ENCODE peak calls at places on chromosomes 13 and 19, in four cellular contexts. D is K562, P is SK-N-SH, W is H1. V is an unnamed sample.

GRCh38 chr13:30466841-30467252 is 1.1 kb upstream of the HMGB1 start:
- DNase-seq in D (peak), P (no peak), W (no peak), V (no peak)

GRCh38 chr19:43624933-43625332 is 5.5 kb upstream of the ZNF428 start:
- DNase-seq in D (peak), P (no peak), W (peak), V (peak)

GRCh38 chr13:33871207-33872004 is 53.5 kb downstream of the RFC3 start:
- DNase-seq in D (no peak), P (no peak), W (no peak), V (no peak)

GRCh38 chr19:8017808-8018207 is 12.4 kb upstream of the ELAVL1 start:
- DNase-seq in D (peak), P (no peak), W (no peak), V (no peak)

GRCh38 chr13:103325675-103326074 is 259.5 kb upstream of the SLC10A2 start:
- DNase-seq in D (no peak), P (no peak), W (no peak), V (no peak)

GRCh38 chr19:58361900-58362271 is 665 bp downstream of the ZNF497 start:
- DNase-seq in D (peak), P (peak), W (no peak), V (no peak)

GRCh38 chr19:17052439-17052838 is 22.8 kb downstream of the HAUS8 start:
- DNase-seq in D (peak), P (peak), W (peak), V (peak)

GRCh38 chr13:97944396-97945029 is 9.0 kb upstream of the IPO5 start:
- DNase-seq in D (no peak), P (no peak), W (no peak), V (no peak)

GRCh38 chr19:6480843-6481415 is 658 bp downstream of the DENND1C start:
- DNase-seq in D (no peak), P (no peak), W (no peak), V (no peak)

GRCh38 chr19:38559428-38560401 is 58.0 kb downstream of the MAP4K1 start:
- DNase-seq in D (no peak), P (no peak), W (no peak), V (no peak)

GRCh38 chr13:44516771-44517170 is 59.4 kb downstream of the TSC22D1 start:
- DNase-seq in D (no peak), P (no peak), W (no peak), V (peak)

GRCh38 chr19:23547156-23547555 is 139.9 kb downstream of the ZNF675 start:
- DNase-seq in D (no peak), P (no peak), W (no peak), V (no peak)

GRCh38 chr13:32537580-32538233 is 888 bp downstream of the N4BP2L2 start:
- DNase-seq in D (peak), P (no peak), W (peak), V (peak)

GRCh38 chr13:38223093-38223492 is 126.6 kb upstream of the UFM1 start:
- DNase-seq in D (peak), P (no peak), W (no peak), V (peak)

GRCh38 chr13:30829145-30829544 is 76.9 kb upstream of the MEDAG start:
- DNase-seq in D (no peak), P (no peak), W (no peak), V (no peak)

GRCh38 chr19:8305798-8306197 is 2.4 kb downstream of the CD320 start:
- DNase-seq in D (no peak), P (no peak), W (no peak), V (peak)

GRCh38 chr13:77036294-77036693 is 9.3 kb upstream of the FBXL3 start:
- DNase-seq in D (no peak), P (no peak), W (no peak), V (no peak)

GRCh38 chr13:77031869-77032268 is 4.9 kb upstream of the FBXL3 start:
- DNase-seq in D (no peak), P (no peak), W (no peak), V (no peak)

GRCh38 chr13:77033717-77034302 is 6.9 kb upstream of the FBXL3 start:
- DNase-seq in D (no peak), P (no peak), W (no peak), V (no peak)

GRCh38 chr13:77038907-77039470 is 12.0 kb upstream of the FBXL3 start:
- DNase-seq in D (no peak), P (no peak), W (no peak), V (no peak)

GRCh38 chr13:77034883-77035282 is 7.9 kb upstream of the FBXL3 start:
- DNase-seq in D (no peak), P (no peak), W (no peak), V (no peak)
- TF ChIP-seq TEAD4 in D (no peak), P (no peak), W (no peak), V (no peak)

GRCh38 chr19:55300821-55301458 is 17.1 kb downstream of the BRSK1 start:
- DNase-seq in D (peak), P (no peak), W (no peak), V (no peak)

GRCh38 chr19:55304279-55304978 is 20.6 kb downstream of the BRSK1 start:
- DNase-seq in D (peak), P (peak), W (peak), V (peak)

GRCh38 chr19:55303477-55303876 is 19.7 kb downstream of the BRSK1 start:
- DNase-seq in D (no peak), P (no peak), W (no peak), V (no peak)

GRCh38 chr19:55299991-55300390 is 16.2 kb downstream of the BRSK1 start:
- DNase-seq in D (no peak), P (no peak), W (no peak), V (no peak)

GRCh38 chr19:55301459-55302331 is 17.9 kb downstream of the BRSK1 start:
- DNase-seq in D (peak), P (peak), W (peak), V (peak)
- TF ChIP-seq TEAD4 in D (no peak), P (no peak), W (no peak), V (no peak)

GRCh38 chr19:3005345-3005744 is 23.7 kb downstream of the TLE2 start:
- DNase-seq in D (no peak), P (peak), W (no peak), V (no peak)
- TF ChIP-seq TEAD4 in D (no peak), P (no peak), W (no peak), V (no peak)

GRCh38 chr19:4969772-4970531 is 1.0 kb downstream of the KDM4B start:
- DNase-seq in D (peak), P (peak), W (peak), V (no peak)

GRCh38 chr19:4969292-4969771 is 419 bp downstream of the KDM4B start:
- DNase-seq in D (no peak), P (no peak), W (no peak), V (no peak)

GRCh38 chr19:4971816-4972495 is 3.0 kb downstream of the KDM4B start:
- DNase-seq in D (no peak), P (peak), W (no peak), V (no peak)

GRCh38 chr19:4971424-4971793 is 2.5 kb downstream of the KDM4B start:
- DNase-seq in D (peak), P (peak), W (peak), V (peak)

DNA sequence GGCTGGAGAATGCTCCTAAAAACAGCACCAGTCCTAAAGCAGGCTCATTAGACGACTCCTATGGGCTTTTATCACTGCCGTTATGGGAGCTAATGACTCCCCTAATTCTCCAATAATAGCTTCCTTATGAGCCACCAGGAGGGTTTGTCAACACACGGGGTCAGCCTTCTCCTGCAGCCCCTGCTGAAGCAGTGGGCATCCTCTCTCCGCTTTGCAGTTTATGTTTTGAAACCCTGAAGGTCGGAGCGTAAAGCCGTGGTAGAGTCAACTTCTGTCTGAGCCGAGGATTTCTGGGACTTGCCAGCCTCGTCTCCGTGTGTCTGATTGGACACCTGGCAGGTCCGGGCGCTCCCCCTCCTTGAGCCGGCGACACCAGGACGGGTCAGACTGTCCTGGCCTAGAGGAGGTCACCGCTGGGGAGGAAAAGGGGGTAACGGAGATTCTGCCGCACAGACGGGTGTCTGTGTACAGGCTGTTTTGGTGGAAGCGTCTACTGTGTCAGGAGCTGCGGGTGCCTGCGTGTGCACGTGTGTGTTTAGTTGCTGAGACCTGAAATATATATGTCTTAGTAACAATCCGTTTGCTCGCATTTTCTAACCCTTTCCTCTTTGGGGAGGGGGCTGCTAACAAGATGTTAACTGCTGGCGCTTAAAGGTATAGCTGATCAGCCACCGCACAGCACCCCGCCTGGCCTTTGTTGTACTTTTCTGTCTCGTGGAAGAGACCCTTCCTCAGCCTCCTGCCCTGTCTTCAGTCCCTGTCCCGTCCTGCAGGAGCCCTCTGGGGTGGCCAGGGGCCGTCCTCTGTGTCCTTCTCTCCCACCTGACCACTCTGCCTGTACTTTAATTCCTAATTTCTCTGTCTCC is 1.9 kb downstream of the KDM4B start:
- DNase-seq in D (peak), P (peak), W (no peak), V (no peak)
- TF ChIP-seq TEAD4 in D (no peak), P (no peak), W (no peak), V (no peak)

GRCh38 chr13:39273953-39274352 is 235.7 kb downstream of the NHLRC3 start:
- DNase-seq in D (peak), P (no peak), W (no peak), V (peak)

GRCh38 chr13:39279077-39279476 is 240.8 kb downstream of the NHLRC3 start:
- DNase-seq in D (no peak), P (no peak), W (no peak), V (no peak)

GRCh38 chr13:39269411-39269810 is 231.2 kb downstream of the NHLRC3 start:
- DNase-seq in D (no peak), P (no peak), W (no peak), V (no peak)

GRCh38 chr13:39269004-39269403 is 230.7 kb downstream of the NHLRC3 start:
- DNase-seq in D (no peak), P (no peak), W (no peak), V (no peak)

GRCh38 chr13:39274926-39275325 is 236.7 kb downstream of the NHLRC3 start:
- DNase-seq in D (no peak), P (no peak), W (no peak), V (no peak)
- TF ChIP-seq TEAD4 in D (no peak), P (no peak), W (no peak), V (no peak)

GRCh38 chr19:40685016-40685526 is 5.4 kb downstream of the NUMBL start:
- DNase-seq in D (no peak), P (no peak), W (no peak), V (no peak)

GRCh38 chr19:40688294-40688693 is 2.2 kb downstream of the NUMBL start:
- DNase-seq in D (no peak), P (no peak), W (no peak), V (no peak)

GRCh38 chr19:40687525-40688016 is 2.9 kb downstream of the NUMBL start:
- DNase-seq in D (peak), P (no peak), W (no peak), V (no peak)

GRCh38 chr19:40685563-40685962 is 4.9 kb downstream of the NUMBL start:
- DNase-seq in D (no peak), P (no peak), W (no peak), V (no peak)

DNA sequence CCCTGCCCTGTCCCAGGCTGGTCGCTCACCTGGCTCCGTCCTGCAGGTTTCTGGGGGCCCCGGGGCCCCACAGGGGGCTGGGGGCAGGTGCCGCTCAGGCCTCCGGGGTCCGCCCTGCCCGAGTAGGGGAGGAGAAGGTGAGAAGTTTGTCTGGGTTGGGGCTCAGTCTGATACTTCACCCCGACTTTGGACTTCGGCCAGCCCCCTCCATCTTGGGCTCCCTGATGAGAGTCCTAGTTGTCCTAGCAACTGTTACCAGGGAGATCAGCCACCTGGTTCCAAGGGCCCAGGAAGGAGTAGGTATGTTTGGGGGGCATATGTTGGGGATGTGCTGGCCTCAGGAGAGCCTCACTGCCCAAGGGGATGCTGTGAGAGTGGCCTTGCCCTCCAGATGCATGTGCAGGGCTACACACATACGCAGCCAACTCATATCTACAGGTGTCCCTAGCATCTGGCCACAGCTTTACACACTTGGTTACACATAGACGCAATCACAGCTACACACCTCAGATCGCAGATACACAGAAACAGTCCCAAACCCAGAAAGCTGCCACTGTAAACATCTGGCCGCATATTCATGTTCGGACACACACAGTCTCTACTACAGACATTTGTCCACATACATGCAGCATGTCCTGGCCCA is 3.4 kb downstream of the NUMBL start:
- DNase-seq in D (no peak), P (no peak), W (no peak), V (no peak)
- TF ChIP-seq TEAD4 in D (no peak), P (no peak), W (no peak), V (no peak)

GRCh38 chr19:41548954-41549688 is 26.8 kb upstream of the CEACAM21 start:
- DNase-seq in D (peak), P (no peak), W (no peak), V (no peak)
- TF ChIP-seq TEAD4 in D (no peak), P (no peak), W (no peak), V (no peak)